ENCODE peak calls at places on chromosomes 1 and 21, in four cellular contexts. D is stimulated activated effector memory CD8-positive, alpha-beta T cell treated with anti-CD3 and anti-CD28 coated beads, Interleukin-12 subunit alpha, Interleukin-12 subunit beta, amount 100 ng/mL, for 72 hours; K is T-helper 22 cell; X is activated naive CD8-positive, alpha-beta T cell treated with anti-CD3 and anti-CD28 coated beads, Interleukin-2, amount 50 U/mL, for 24 hours. L is an unnamed sample.

GRCh38 chr1:26537951-26538352 is 8.4 kb downstream of the RPS6KA1 start:
- DNase-seq in D (no peak), K (no peak), X (no peak), L (no peak)

GRCh38 chr1:185936641-185937040 is 202.4 kb downstream of the HMCN1 start:
- DNase-seq in D (no peak), K (no peak), X (no peak), L (no peak)

GRCh38 chr1:167328762-167329483 is 108.2 kb downstream of the POU2F1 start:
- DNase-seq in D (no peak), K (no peak), X (no peak), L (no peak)

GRCh38 chr21:38802050-38803026 is 3.4 kb upstream of the ETS2 start:
- DNase-seq in D (no peak), K (no peak), X (no peak), L (no peak)

GRCh38 chr1:109625176-109625575 is 5.5 kb downstream of the AMPD2 start:
- DNase-seq in D (peak; percentile 47), K (no peak), X (no peak), L (no peak)

GRCh38 chr1:225467193-225468020 is 39.6 kb upstream of the LBR start:
- DNase-seq in D (peak; percentile 86), K (peak; percentile 65), X (peak; percentile 83), L (peak; percentile 81)

GRCh38 chr1:226657788-226658537 is 81.1 kb downstream of the ITPKB start:
- DNase-seq in D (no peak), K (no peak), X (no peak), L (no peak)

GRCh38 chr1:4673494-4673893 is 19.1 kb downstream of the AJAP1 start:
- DNase-seq in D (no peak), K (no peak), X (no peak), L (no peak)

GRCh38 chr1:116666090-116666489 is 1.4 kb downstream of the IGSF3 start:
- DNase-seq in D (no peak), K (no peak), X (no peak), L (no peak)

GRCh38 chr1:156897078-156897825 is 3.7 kb downstream of the PEAR1 start:
- DNase-seq in D (no peak), K (no peak), X (no peak), L (no peak)

GRCh38 chr1:201290551-201290950 is 7.2 kb downstream of the PKP1 start:
- DNase-seq in D (no peak), K (no peak), X (no peak), L (no peak)

GRCh38 chr1:178134061-178134460 is 40.2 kb downstream of the RASAL2 start:
- DNase-seq in D (no peak), K (no peak), X (no peak), L (no peak)